ENCODE peak calls at places on chromosome 20, in nine cellular contexts. E, F, S, T, V, M, G, X and C are unnamed samples.

GRCh38 chr20:46348231-46348803 is 40.0 kb upstream of the CDH22 start:
- DNase-seq in G (no peak), T (no peak), V (no peak), M (peak; percentile 22), S (peak; percentile 31), F (no peak), X (peak; percentile 79), E (no peak), C (peak; percentile 48)

GRCh38 chr20:25336561-25337422 is 53.8 kb downstream of the ABHD12 start:
- DNase-seq in X (peak; percentile 76), F (peak; percentile 54), G (no peak), M (peak; percentile 35), T (no peak), E (peak; percentile 45), S (no peak), V (peak; percentile 76), C (no peak)

GRCh38 chr20:1672728-1673127 is 15.1 kb upstream of the SIRPG start:
- DNase-seq in T (no peak), V (no peak), E (no peak), M (no peak), X (no peak), S (no peak), G (no peak), F (no peak), C (no peak)

GRCh38 chr20:18533978-18534644 is 26.4 kb downstream of the SEC23B start:
- DNase-seq in V (no peak), T (no peak), S (no peak), G (no peak), E (no peak), X (no peak), M (no peak), F (no peak), C (no peak)

GRCh38 chr20:61299088-61299487 is 47.0 kb downstream of the CDH4 start:
- DNase-seq in S (no peak), E (no peak), X (no peak), F (no peak), G (no peak), T (no peak), V (no peak), M (no peak), C (no peak)

GRCh38 chr20:47222728-47223127 is 133.8 kb downstream of the ZMYND8 start:
- DNase-seq in T (no peak), M (no peak), G (no peak), S (no peak), E (no peak), X (no peak), F (no peak), V (no peak), C (no peak)

GRCh38 chr20:10469599-10469998 is 34.5 kb downstream of the SLX4IP start:
- DNase-seq in X (peak; percentile 88), V (peak; percentile 73), E (peak; percentile 77), T (peak; percentile 12), F (peak; percentile 87), S (peak; percentile 10), M (peak; percentile 87), G (peak; percentile 29), C (peak; percentile 54)

GRCh38 chr20:58342104-58342945 is 32.8 kb downstream of the RAB22A start:
- DNase-seq in F (peak; percentile 97), G (no peak), S (no peak), T (no peak), E (peak; percentile 78), X (no peak), V (peak; percentile 71), M (peak; percentile 67), C (no peak)

GRCh38 chr20:31717478-31717946 is 5.2 kb downstream of the BCL2L1 start:
- DNase-seq in E (no peak), F (no peak), X (no peak), V (no peak), S (no peak), T (no peak), G (no peak), M (no peak), C (no peak)

GRCh38 chr20:12698817-12699216 is 310.0 kb upstream of the SPTLC3 start:
- DNase-seq in X (no peak), E (no peak), F (no peak), V (no peak), T (no peak), S (no peak), G (no peak), M (no peak), C (no peak)

GRCh38 chr20:25220810-25221591 is 25.5 kb downstream of the ENTPD6 start:
- DNase-seq in F (no peak), M (no peak), S (no peak), T (no peak), V (no peak), G (no peak), X (no peak), E (no peak), C (no peak)

GRCh38 chr20:41137412-41138216 is at the start of gene PLCG1:
- DNase-seq in S (peak; percentile 84), G (peak; percentile 87), M (peak; percentile 63), V (peak; percentile 59), T (peak; percentile 85), X (peak; percentile 91), E (peak; percentile 72), F (peak; percentile 77), C (peak; percentile 86)

GRCh38 chr20:47727170-47727880 is 58.0 kb downstream of the SULF2 start:
- DNase-seq in V (no peak), X (no peak), G (peak; percentile 56), T (peak; percentile 90), E (no peak), M (no peak), F (no peak), S (no peak), C (no peak)

GRCh38 chr20:59972037-59972801 is 14.0 kb downstream of the CDH26 start:
- DNase-seq in T (no peak), E (no peak), G (no peak), V (peak; percentile 98), X (no peak), F (peak; percentile 89), S (no peak), M (no peak), C (no peak)

GRCh38 chr20:20551409-20551808 is 161.0 kb downstream of the RALGAPA2 start:
- DNase-seq in V (no peak), E (no peak), M (no peak), S (no peak), G (no peak), F (peak; percentile 38), T (no peak), X (no peak), C (no peak)

DNA sequence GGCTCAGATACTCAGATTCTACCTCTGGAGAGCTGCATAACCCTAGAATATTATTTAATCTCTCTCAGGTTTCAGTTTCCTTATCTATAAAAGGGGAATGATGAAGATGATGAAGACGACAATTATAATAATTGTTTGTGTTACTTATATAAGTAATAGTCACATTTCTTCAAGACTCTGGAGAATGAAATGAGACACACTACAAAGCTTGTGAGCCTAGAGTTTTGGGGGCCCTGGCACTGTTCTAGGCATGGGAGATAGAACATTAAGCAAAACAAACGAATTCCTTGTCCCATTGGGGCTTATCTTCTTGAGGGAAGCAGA is 5.4 kb upstream of the ZNF217 start:
- DNase-seq in G (no peak), T (no peak), X (no peak), V (no peak), E (no peak), F (no peak), M (no peak), S (no peak), C (no peak)
- H3K27ac ChIP-seq in G (no peak overlapping the region), T (no peak overlapping the region), X (no peak overlapping the region), V (no peak overlapping the region), E (no peak overlapping the region), F (no peak overlapping the region), M (no peak overlapping the region), S (no peak overlapping the region), C (no peak overlapping the region)

DNA sequence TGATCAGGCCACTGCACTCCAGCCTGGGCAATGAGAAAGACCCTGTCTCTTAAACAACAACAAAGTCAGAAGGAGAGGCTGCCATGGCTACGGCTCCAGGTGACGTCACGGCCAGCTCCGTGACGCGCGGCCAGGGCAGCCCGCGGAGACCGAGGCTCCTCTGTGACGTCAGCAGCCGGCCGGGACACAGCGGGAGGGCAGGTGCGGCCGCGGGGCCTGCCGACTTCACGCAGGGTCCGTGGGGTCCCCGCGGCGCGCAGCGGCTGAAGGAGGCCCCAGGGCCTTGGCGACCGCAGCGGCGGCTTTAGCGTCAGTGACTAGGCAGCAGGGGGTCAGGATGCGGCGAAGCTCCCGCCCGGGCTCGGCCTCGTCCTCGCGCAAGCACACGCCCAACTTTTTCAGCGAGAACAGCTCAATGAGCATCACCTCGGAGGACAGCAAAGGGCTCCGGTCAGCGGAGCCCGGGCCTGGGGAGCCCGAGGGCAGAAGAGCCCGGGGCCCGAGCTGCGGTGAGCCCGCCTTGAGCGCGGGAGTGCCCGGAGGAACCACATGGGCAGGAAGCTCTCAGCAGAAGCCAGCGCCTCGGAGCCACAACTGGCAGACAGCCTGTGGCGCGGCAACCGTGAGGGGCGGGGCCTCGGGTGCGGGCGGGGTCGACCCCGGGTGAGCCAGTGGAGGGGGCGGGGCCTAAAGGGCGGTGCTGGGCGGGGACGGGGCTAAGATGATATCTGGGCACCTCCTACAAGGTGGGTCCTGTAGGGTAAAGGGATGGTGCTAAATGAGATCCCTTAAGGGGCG is at the start of gene SPAG4:
- DNase-seq in E (peak; percentile 73), T (no peak), G (peak; percentile 100), V (peak; percentile 99), S (peak; percentile 100), M (peak; percentile 78), F (peak; percentile 100), X (peak; percentile 74), C (peak; percentile 98)
- H2AFZ ChIP-seq in E (peak within 1 kb of the TSS; percentile 27), T (peak within 1 kb of the TSS; percentile 35), G (peak within 1 kb of the TSS; percentile 90), V (peak within 1 kb of the TSS; percentile 98), S (peak within 1 kb of the TSS; percentile 96), M (peak within 1 kb of the TSS; percentile 93), F (peak within 1 kb of the TSS; percentile 83), X (peak within 1 kb of the TSS; percentile 95), C (peak within 1 kb of the TSS; percentile 99)

GRCh38 chr20:50453533-50453932 is 56.6 kb upstream of the PTPN1 start:
- DNase-seq in M (no peak), E (no peak), F (no peak), X (no peak), T (no peak), G (no peak), V (no peak), S (no peak), C (no peak)

GRCh38 chr20:50447817-50448216 is 62.4 kb upstream of the PTPN1 start:
- DNase-seq in V (no peak), S (no peak), G (no peak), T (no peak), E (no peak), M (no peak), X (no peak), F (no peak), C (no peak)

GRCh38 chr20:50450961-50451752 is 59.0 kb upstream of the PTPN1 start:
- DNase-seq in F (no peak), T (peak; percentile 48), G (peak; percentile 53), X (peak; percentile 72), V (peak; percentile 37), M (peak; percentile 46), S (no peak), E (peak; percentile 36), C (no peak)

GRCh38 chr20:50449789-50450492 is 60.2 kb upstream of the PTPN1 start:
- DNase-seq in T (no peak), V (no peak), S (no peak), X (no peak), F (no peak), G (no peak), E (no peak), M (no peak), C (no peak)

GRCh38 chr20:50450493-50450826 is 59.7 kb upstream of the PTPN1 start:
- DNase-seq in F (no peak), X (no peak), S (no peak), E (no peak), G (no peak), T (no peak), M (no peak), V (no peak), C (no peak)
- H3K27ac ChIP-seq in F (no peak overlapping the region), X (no peak overlapping the region), S (no peak overlapping the region), E (no peak overlapping the region), G (no peak overlapping the region), T (no peak overlapping the region), M (no peak overlapping the region), V (no peak overlapping the region), C (no peak overlapping the region)

GRCh38 chr20:54476336-54476928 is 1.0 kb downstream of the DOK5 start:
- DNase-seq in S (no peak), F (no peak), V (no peak), T (no peak), M (no peak), X (peak; percentile 30), E (no peak), G (no peak), C (no peak)
- H2AFZ ChIP-seq in S (no peak overlapping the region), F (no peak overlapping the region), V (no peak overlapping the region), T (no peak overlapping the region), M (peak overlapping the region; percentile 36), X (peak overlapping the region; percentile 99), E (peak overlapping the region; percentile 67), G (no peak overlapping the region), C (peak overlapping the region; percentile 98)